ENCODE peak calls at places on chromosomes 3 and 15, in ten cellular contexts. Y, F, B, E, I, Q, A, C, G and U are unnamed samples.

GRCh38 chr3:192597511-192597910 is 129.8 kb downstream of the FGF12 start:
- DNase-seq in Y (no peak), F (no peak), B (no peak), E (no peak), I (peak; percentile 26), Q (no peak), A (no peak), C (no peak), G (peak; percentile 1), U (no peak)

GRCh38 chr3:46993292-46993691 is 13.8 kb downstream of the NBEAL2 start:
- DNase-seq in Y (no peak), F (no peak), B (no peak), E (no peak), I (no peak), Q (no peak), A (no peak), C (no peak), G (no peak), U (no peak)

GRCh38 chr3:124985358-124985757 is 50.8 kb upstream of the MUC13 start:
- DNase-seq in Y (peak; percentile 73), F (no peak), B (peak; percentile 72), E (no peak), I (no peak), Q (no peak), A (no peak), C (no peak), G (no peak), U (peak; percentile 81)

GRCh38 chr3:117910820-117911524 is 1123.7 kb downstream of the IGSF11 start:
- DNase-seq in Y (no peak), F (no peak), B (no peak), E (no peak), I (no peak), Q (no peak), A (no peak), C (no peak), G (no peak), U (no peak)

GRCh38 chr15:71853543-71853942 is 43.2 kb downstream of the NR2E3 start:
- DNase-seq in Y (no peak), F (no peak), B (no peak), E (no peak), I (no peak), Q (no peak), A (no peak), C (no peak), G (no peak), U (no peak)

GRCh38 chr3:183502782-183503181 is 52.7 kb downstream of the KLHL6 start:
- DNase-seq in Y (no peak), F (no peak), B (no peak), E (no peak), I (peak; percentile 34), Q (no peak), A (no peak), C (no peak), G (no peak), U (no peak)

GRCh38 chr3:120039642-120040610 is 54.3 kb downstream of the GSK3B start:
- DNase-seq in Y (no peak), F (no peak), B (no peak), E (no peak), I (no peak), Q (no peak), A (no peak), C (peak; percentile 13), G (peak; percentile 53), U (no peak)

GRCh38 chr15:78050441-78050809 is 27.1 kb downstream of the TBC1D2B start:
- DNase-seq in Y (no peak), F (no peak), B (no peak), E (no peak), I (no peak), Q (no peak), A (no peak), C (no peak), G (no peak), U (no peak)

GRCh38 chr15:40252141-40252437 is 13.2 kb downstream of the PAK6 start:
- DNase-seq in Y (no peak), F (no peak), B (no peak), E (no peak), I (no peak), Q (peak; percentile 12), A (no peak), C (no peak), G (no peak), U (no peak)

GRCh38 chr3:175020101-175020500 is 161.0 kb downstream of the NAALADL2 start:
- DNase-seq in Y (no peak), F (no peak), B (no peak), E (no peak), I (no peak), Q (no peak), A (no peak), C (no peak), G (no peak), U (no peak)

GRCh38 chr3:133570937-133571320 is 2.6 kb upstream of the CDV3 start:
- DNase-seq in Y (no peak), F (no peak), B (no peak), E (no peak), I (no peak), Q (no peak), A (no peak), C (no peak), G (no peak), U (no peak)

GRCh38 chr15:29822100-29822684 is at the start of gene TJP1:
- DNase-seq in Y (peak; percentile 56), F (peak; percentile 28), B (peak; percentile 36), E (no peak), I (peak; percentile 77), Q (peak; percentile 82), A (no peak), C (peak; percentile 36), G (no peak), U (no peak)

GRCh38 chr3:171055336-171056178 is 29.0 kb upstream of the SLC2A2 start:
- DNase-seq in Y (no peak), F (no peak), B (peak; percentile 48), E (no peak), I (no peak), Q (no peak), A (no peak), C (no peak), G (no peak), U (no peak)

GRCh38 chr15:45849136-45849535 is 214.3 kb downstream of the SQOR start:
- DNase-seq in Y (no peak), F (no peak), B (no peak), E (no peak), I (no peak), Q (no peak), A (no peak), C (no peak), G (no peak), U (no peak)

GRCh38 chr3:137988152-137988551 is 21.8 kb upstream of the CLDN18 start:
- DNase-seq in Y (no peak), F (no peak), B (no peak), E (no peak), I (peak; percentile 69), Q (no peak), A (no peak), C (no peak), G (no peak), U (no peak)

GRCh38 chr3:59286791-59287531 is 237.1 kb upstream of the CFAP20DC start:
- DNase-seq in Y (peak; percentile 48), F (no peak), B (no peak), E (no peak), I (peak; percentile 66), Q (no peak), A (no peak), C (no peak), G (peak; percentile 24), U (peak; percentile 45)

GRCh38 chr15:74443100-74443909 is 9.5 kb upstream of the SEMA7A start:
- DNase-seq in Y (no peak), F (no peak), B (no peak), E (no peak), I (no peak), Q (no peak), A (no peak), C (no peak), G (no peak), U (no peak)

GRCh38 chr3:30154853-30155252 is 451.5 kb upstream of the TGFBR2 start:
- DNase-seq in Y (no peak), F (no peak), B (no peak), E (no peak), I (no peak), Q (no peak), A (no peak), C (no peak), G (no peak), U (no peak)

GRCh38 chr3:9033867-9034266 is 70.6 kb upstream of the RAD18 start:
- DNase-seq in Y (no peak), F (no peak), B (no peak), E (no peak), I (no peak), Q (no peak), A (no peak), C (no peak), G (no peak), U (no peak)

GRCh38 chr15:41607033-41607432 is 48.0 kb downstream of the TYRO3 start:
- DNase-seq in Y (peak; percentile 84), F (no peak), B (peak; percentile 94), E (no peak), I (no peak), Q (no peak), A (no peak), C (no peak), G (no peak), U (peak; percentile 91)

GRCh38 chr3:190205739-190206138 is 85.0 kb upstream of the P3H2 start:
- DNase-seq in Y (no peak), F (no peak), B (peak; percentile 69), E (no peak), I (no peak), Q (no peak), A (no peak), C (no peak), G (peak; percentile 64), U (peak; percentile 33)